ENCODE peak calls at places on chromosomes 13 and 19, in five cellular contexts. One of them, this sample, is unnamed.

GRCh38 chr13:21402586-21403307 is 56.4 kb downstream of the ZDHHC20 start:
- DNase-seq in gastrocnemius medialis: no peak
- DNase-seq in A549: peak
- DNase-seq in IMR-90: peak
- DNase-seq in breast epithelium: no peak
- DNase-seq in this sample: peak

GRCh38 chr19:53158119-53158656 is 665 bp downstream of the ZNF347 start:
- DNase-seq in gastrocnemius medialis: no peak
- DNase-seq in breast epithelium: peak
- DNase-seq in A549: no peak
- DNase-seq in IMR-90: peak
- DNase-seq in this sample: peak

GRCh38 chr13:24076636-24077035 is 83.9 kb upstream of the SPATA13 start:
- DNase-seq in IMR-90: no peak
- DNase-seq in breast epithelium: no peak
- DNase-seq in A549: no peak
- DNase-seq in gastrocnemius medialis: no peak
- DNase-seq in this sample: no peak

GRCh38 chr13:89695343-89696257 is 1651.9 kb upstream of the MIR17HG start:
- DNase-seq in gastrocnemius medialis: no peak
- DNase-seq in IMR-90: peak
- DNase-seq in A549: peak
- DNase-seq in breast epithelium: no peak
- DNase-seq in this sample: peak

GRCh38 chr19:33868821-33869412 is 72.2 kb downstream of the KCTD15 start:
- DNase-seq in gastrocnemius medialis: no peak
- DNase-seq in breast epithelium: peak
- DNase-seq in IMR-90: no peak
- DNase-seq in A549: no peak
- DNase-seq in this sample: peak

GRCh38 chr13:98997051-98997730 is 19.3 kb upstream of the DOCK9 start:
- DNase-seq in IMR-90: no peak
- DNase-seq in gastrocnemius medialis: no peak
- DNase-seq in A549: no peak
- DNase-seq in breast epithelium: no peak
- DNase-seq in this sample: no peak

GRCh38 chr13:75404721-75405120 is 77.2 kb downstream of the TBC1D4 start:
- DNase-seq in breast epithelium: no peak
- DNase-seq in gastrocnemius medialis: no peak
- DNase-seq in A549: no peak
- DNase-seq in IMR-90: no peak
- DNase-seq in this sample: no peak

GRCh38 chr19:23528376-23528775 is 133.1 kb upstream of the ZNF91 start:
- DNase-seq in IMR-90: no peak
- DNase-seq in gastrocnemius medialis: no peak
- DNase-seq in breast epithelium: no peak
- DNase-seq in A549: no peak
- DNase-seq in this sample: no peak

GRCh38 chr19:56670961-56671612 is 470 bp downstream of the ZNF835 start:
- DNase-seq in gastrocnemius medialis: no peak
- DNase-seq in A549: no peak
- DNase-seq in IMR-90: no peak
- DNase-seq in breast epithelium: no peak
- DNase-seq in this sample: no peak

GRCh38 chr13:99875391-99875790 is 96.2 kb downstream of the ZIC5 start:
- DNase-seq in breast epithelium: no peak
- DNase-seq in gastrocnemius medialis: no peak
- DNase-seq in IMR-90: no peak
- DNase-seq in A549: no peak
- DNase-seq in this sample: no peak

GRCh38 chr19:1668339-1669123 is 16.1 kb upstream of the TCF3 start:
- DNase-seq in breast epithelium: no peak
- DNase-seq in gastrocnemius medialis: no peak
- DNase-seq in IMR-90: no peak
- DNase-seq in A549: no peak
- DNase-seq in this sample: peak

GRCh38 chr13:50626031-50626643 is 217.4 kb downstream of the DLEU7 start:
- DNase-seq in breast epithelium: no peak
- DNase-seq in gastrocnemius medialis: no peak
- DNase-seq in A549: no peak
- DNase-seq in IMR-90: no peak
- DNase-seq in this sample: peak

GRCh38 chr13:36082396-36082795 is 48.8 kb downstream of the DCLK1 start:
- DNase-seq in breast epithelium: no peak
- DNase-seq in A549: no peak
- DNase-seq in gastrocnemius medialis: no peak
- DNase-seq in IMR-90: no peak
- DNase-seq in this sample: no peak

GRCh38 chr19:10551698-10552301 is 8.1 kb downstream of the ATG4D start:
- DNase-seq in IMR-90: no peak
- DNase-seq in A549: no peak
- DNase-seq in gastrocnemius medialis: no peak
- DNase-seq in breast epithelium: no peak
- DNase-seq in this sample: peak

GRCh38 chr13:67152123-67152522 is 78.0 kb downstream of the PCDH9 start:
- DNase-seq in breast epithelium: no peak
- DNase-seq in A549: no peak
- DNase-seq in IMR-90: no peak
- DNase-seq in gastrocnemius medialis: no peak
- DNase-seq in this sample: no peak

GRCh38 chr19:45772912-45773311 is 3.9 kb upstream of the SIX5 start:
- DNase-seq in breast epithelium: no peak
- DNase-seq in A549: no peak
- DNase-seq in gastrocnemius medialis: no peak
- DNase-seq in IMR-90: no peak
- DNase-seq in this sample: no peak

GRCh38 chr13:41136396-41137031 is 3.9 kb upstream of the KBTBD6 start:
- DNase-seq in breast epithelium: no peak
- DNase-seq in A549: no peak
- DNase-seq in IMR-90: no peak
- DNase-seq in gastrocnemius medialis: no peak
- DNase-seq in this sample: no peak

GRCh38 chr13:75612354-75612753 is 23.8 kb upstream of the LMO7 start:
- DNase-seq in IMR-90: peak
- DNase-seq in A549: no peak
- DNase-seq in gastrocnemius medialis: no peak
- DNase-seq in breast epithelium: no peak
- DNase-seq in this sample: no peak

GRCh38 chr13:52736891-52737290 is 2.7 kb downstream of the CNMD start:
- DNase-seq in breast epithelium: no peak
- DNase-seq in gastrocnemius medialis: no peak
- DNase-seq in A549: no peak
- DNase-seq in IMR-90: no peak
- DNase-seq in this sample: no peak

GRCh38 chr13:52737451-52737850 is 2.2 kb downstream of the CNMD start:
- DNase-seq in IMR-90: no peak
- DNase-seq in A549: no peak
- DNase-seq in gastrocnemius medialis: no peak
- DNase-seq in breast epithelium: no peak
- DNase-seq in this sample: no peak

GRCh38 chr13:52738719-52739467 is 727 bp downstream of the CNMD start:
- DNase-seq in gastrocnemius medialis: no peak
- DNase-seq in A549: no peak
- DNase-seq in breast epithelium: no peak
- DNase-seq in IMR-90: no peak
- DNase-seq in this sample: no peak

GRCh38 chr13:52737900-52738299 is 1.7 kb downstream of the CNMD start:
- DNase-seq in IMR-90: no peak
- DNase-seq in gastrocnemius medialis: no peak
- DNase-seq in A549: no peak
- DNase-seq in breast epithelium: no peak
- DNase-seq in this sample: no peak

DNA sequence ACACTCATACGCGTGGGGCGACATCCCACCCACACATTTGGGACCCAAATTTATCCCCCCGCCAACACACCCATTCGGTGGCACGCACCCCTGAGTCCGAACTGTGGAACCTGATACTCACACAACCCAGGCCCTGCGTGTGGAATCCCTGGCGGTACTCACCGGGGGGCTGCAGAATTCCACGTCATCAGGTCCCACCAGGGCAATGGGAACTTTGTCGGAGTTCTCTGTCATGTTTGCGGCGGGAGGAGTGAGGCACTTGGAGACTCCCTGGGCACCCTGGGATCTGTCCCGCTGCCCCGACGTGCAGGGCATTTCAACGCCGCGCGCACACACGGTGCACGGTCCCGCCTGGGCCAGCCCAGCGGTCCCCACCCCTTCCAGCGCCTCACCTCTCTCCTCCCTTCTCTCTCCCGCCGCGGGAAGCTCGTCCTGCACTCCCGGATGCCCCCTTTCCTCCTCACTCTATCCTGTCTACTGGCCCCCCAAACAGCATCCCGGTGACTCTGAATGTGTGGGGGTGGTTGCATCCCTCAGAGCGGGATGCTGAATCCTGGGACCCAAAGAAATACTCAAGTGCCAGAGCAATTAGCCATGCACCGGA is at the start of gene CNMD:
- DNase-seq in gastrocnemius medialis: no peak
- DNase-seq in A549: no peak
- DNase-seq in IMR-90: no peak
- DNase-seq in breast epithelium: no peak
- DNase-seq in this sample: no peak
- H3K4me3 ChIP-seq in gastrocnemius medialis: peak
- H3K4me3 ChIP-seq in A549: no peak
- H3K4me3 ChIP-seq in IMR-90: peak
- H3K4me3 ChIP-seq in breast epithelium: peak
- H3K4me3 ChIP-seq in this sample: peak

DNA sequence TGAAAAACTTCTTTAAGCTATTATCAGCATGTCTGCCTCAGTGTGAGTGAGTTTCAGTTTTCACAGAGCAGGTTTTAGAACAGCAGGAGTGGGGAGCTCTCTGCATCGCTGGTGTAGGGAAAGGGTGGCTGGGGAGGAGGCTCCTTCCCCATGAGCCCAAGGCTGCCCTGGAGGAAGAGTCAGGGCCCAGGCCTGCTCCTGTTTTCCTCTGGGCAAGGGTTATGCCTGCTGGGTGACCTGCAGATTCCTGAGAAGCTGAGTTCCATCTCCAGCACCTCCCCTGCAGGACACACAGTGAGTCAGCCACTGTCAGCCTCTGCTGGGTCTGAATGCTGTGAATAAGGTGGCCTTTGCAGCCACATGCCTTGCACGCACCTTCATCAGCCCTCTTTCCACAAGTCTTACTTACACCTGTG is 186.5 kb upstream of the KL start:
- DNase-seq in gastrocnemius medialis: no peak
- DNase-seq in A549: peak
- DNase-seq in breast epithelium: no peak
- DNase-seq in IMR-90: peak
- DNase-seq in this sample: peak
- TF ChIP-seq CTCF in gastrocnemius medialis: no peak
- TF ChIP-seq CTCF in A549: no peak
- TF ChIP-seq CTCF in breast epithelium: no peak
- TF ChIP-seq CTCF in IMR-90: no peak
- TF ChIP-seq CTCF in this sample: no peak

GRCh38 chr13:102977471-102977870 is 88.7 kb downstream of the SLC10A2 start:
- DNase-seq in A549: no peak
- DNase-seq in gastrocnemius medialis: no peak
- DNase-seq in IMR-90: no peak
- DNase-seq in breast epithelium: no peak
- DNase-seq in this sample: no peak
- H3K4me3 ChIP-seq in A549: no peak
- H3K4me3 ChIP-seq in gastrocnemius medialis: peak
- H3K4me3 ChIP-seq in IMR-90: no peak
- H3K4me3 ChIP-seq in breast epithelium: peak
- H3K4me3 ChIP-seq in this sample: no peak

GRCh38 chr19:6963937-6964336 is 57.3 kb downstream of the MBD3L2B start:
- DNase-seq in breast epithelium: no peak
- DNase-seq in IMR-90: no peak
- DNase-seq in A549: no peak
- DNase-seq in gastrocnemius medialis: no peak
- DNase-seq in this sample: no peak
- TF ChIP-seq CTCF in breast epithelium: no peak
- TF ChIP-seq CTCF in IMR-90: no peak
- TF ChIP-seq CTCF in A549: no peak
- TF ChIP-seq CTCF in gastrocnemius medialis: no peak
- TF ChIP-seq CTCF in this sample: peak

GRCh38 chr13:95728957-95729356 is 52.0 kb downstream of the DNAJC3 start:
- DNase-seq in gastrocnemius medialis: no peak
- DNase-seq in IMR-90: no peak
- DNase-seq in breast epithelium: no peak
- DNase-seq in A549: no peak
- DNase-seq in this sample: no peak

GRCh38 chr13:95734124-95734523 is 57.2 kb downstream of the DNAJC3 start:
- DNase-seq in breast epithelium: no peak
- DNase-seq in gastrocnemius medialis: no peak
- DNase-seq in IMR-90: no peak
- DNase-seq in A549: no peak
- DNase-seq in this sample: no peak
- H3K4me3 ChIP-seq in breast epithelium: no peak
- H3K4me3 ChIP-seq in gastrocnemius medialis: no peak
- H3K4me3 ChIP-seq in IMR-90: no peak
- H3K4me3 ChIP-seq in A549: no peak
- H3K4me3 ChIP-seq in this sample: no peak

GRCh38 chr19:8069116-8069973 is 16.8 kb downstream of the CCL25 start:
- DNase-seq in breast epithelium: no peak
- DNase-seq in IMR-90: no peak
- DNase-seq in A549: no peak
- DNase-seq in gastrocnemius medialis: no peak
- DNase-seq in this sample: no peak

GRCh38 chr19:8074501-8074900 is 21.9 kb downstream of the CCL25 start:
- DNase-seq in A549: no peak
- DNase-seq in IMR-90: no peak
- DNase-seq in gastrocnemius medialis: no peak
- DNase-seq in breast epithelium: no peak
- DNase-seq in this sample: no peak

GRCh38 chr19:8075158-8076086 is 22.9 kb downstream of the CCL25 start:
- DNase-seq in IMR-90: no peak
- DNase-seq in gastrocnemius medialis: no peak
- DNase-seq in A549: no peak
- DNase-seq in breast epithelium: no peak
- DNase-seq in this sample: no peak

DNA sequence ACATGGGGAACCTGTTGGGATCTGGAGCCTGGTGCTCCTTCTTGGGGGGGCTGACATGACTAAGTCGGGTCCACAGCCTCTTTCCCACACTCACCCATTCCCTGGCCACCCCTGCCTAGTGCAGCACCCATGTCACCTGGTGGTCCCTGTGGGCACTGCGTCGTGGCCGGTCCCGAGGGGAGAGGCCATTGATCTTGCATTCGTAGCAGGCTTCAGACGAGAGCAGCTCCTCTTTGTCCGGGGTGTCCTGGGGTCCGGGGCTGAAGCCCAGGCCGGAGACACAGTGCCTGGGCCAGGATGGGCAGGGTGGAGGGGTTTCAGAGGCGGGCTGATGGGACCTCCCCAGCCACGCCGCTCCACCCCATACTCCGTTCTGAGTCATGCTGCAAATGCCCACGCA is 19.4 kb downstream of the CCL25 start:
- DNase-seq in breast epithelium: no peak
- DNase-seq in IMR-90: no peak
- DNase-seq in gastrocnemius medialis: no peak
- DNase-seq in A549: no peak
- DNase-seq in this sample: no peak
- TF ChIP-seq CTCF in breast epithelium: no peak
- TF ChIP-seq CTCF in IMR-90: no peak
- TF ChIP-seq CTCF in gastrocnemius medialis: no peak
- TF ChIP-seq CTCF in A549: no peak
- TF ChIP-seq CTCF in this sample: no peak